ENCODE peak calls at places on chromosomes 16 and 17, in five cellular contexts. R, O, K, I and M are unnamed samples.

GRCh38 chr17:79080761-79081290 is 6.2 kb downstream of the ENGASE start:
- DNase-seq in R (no peak), O (no peak), K (no peak), I (no peak), M (no peak)

GRCh38 chr17:59107306-59107670 is 608 bp upstream of the TRIM37 start:
- DNase-seq in R (no peak), O (no peak), K (no peak), I (no peak), M (no peak)

GRCh38 chr17:4573682-4574081 is 10.6 kb upstream of the SMTNL2 start:
- DNase-seq in R (peak; percentile 23), O (peak; percentile 33), K (no peak), I (no peak), M (no peak)

GRCh38 chr16:58366247-58367031 is 25.8 kb upstream of the GINS3 start:
- DNase-seq in R (no peak), O (no peak), K (peak; percentile 1), I (no peak), M (peak; percentile 28)

GRCh38 chr17:16977932-16978331 is 6.0 kb upstream of the TNFRSF13B start:
- DNase-seq in R (no peak), O (no peak), K (peak; percentile 85), I (no peak), M (no peak)

GRCh38 chr17:49496183-49496865 is 1.2 kb downstream of the NGFR start:
- DNase-seq in R (peak; percentile 89), O (peak; percentile 84), K (peak; percentile 34), I (peak; percentile 94), M (no peak)

GRCh38 chr16:72836985-72837384 is 210.9 kb downstream of the ZFHX3 start:
- DNase-seq in R (no peak), O (no peak), K (no peak), I (peak; percentile 21), M (no peak)

GRCh38 chr17:76094046-76094445 is 9.5 kb downstream of the EXOC7 start:
- DNase-seq in R (no peak), O (no peak), K (no peak), I (no peak), M (no peak)

GRCh38 chr17:47315451-47316266 is 8.1 kb upstream of the EFCAB13 start:
- DNase-seq in R (peak; percentile 10), O (peak; percentile 57), K (peak; percentile 79), I (peak; percentile 71), M (peak; percentile 91)

GRCh38 chr16:14366974-14367707 is 262.9 kb downstream of the PARN start:
- DNase-seq in R (no peak), O (no peak), K (no peak), I (no peak), M (no peak)